ENCODE peak calls at places on chromosomes 11 and 22, in five cellular contexts. U, D, Z, Q and B are unnamed samples.

GRCh38 chr11:71490731-71491390 is 36.2 kb upstream of the KRTAP5-7 start:
- DNase-seq in D (no peak), Z (no peak), U (no peak), Q (no peak), B (no peak)

GRCh38 chr11:75432911-75433321 is at the start of gene KLHL35:
- DNase-seq in U (no peak), Z (no peak), D (no peak), Q (no peak), B (no peak)

GRCh38 chr11:108432783-108433182 is 34.5 kb downstream of the C11orf65 start:
- DNase-seq in D (peak), U (no peak), Q (no peak), Z (no peak), B (no peak)

GRCh38 chr22:42621505-42622002 is 6.9 kb upstream of the POLDIP3 start:
- DNase-seq in Z (peak), Q (no peak), U (peak), D (peak), B (peak)

GRCh38 chr22:32308191-32308590 is 49.5 kb upstream of the RFPL3 start:
- DNase-seq in Q (no peak), U (no peak), D (no peak), Z (no peak), B (no peak)

GRCh38 chr22:46138058-46138797 is 12.1 kb upstream of the PPARA start:
- DNase-seq in D (no peak), Q (no peak), U (no peak), Z (no peak), B (no peak)

GRCh38 chr11:118318112-118319030 is 13.8 kb downstream of the CD3E start:
- DNase-seq in D (no peak), Z (no peak), U (no peak), Q (no peak), B (no peak)

GRCh38 chr11:134101292-134101691 is 32.4 kb downstream of the JAM3 start:
- DNase-seq in Z (no peak), D (no peak), Q (no peak), U (no peak), B (no peak)

GRCh38 chr11:60347084-60347797 is 20.2 kb downstream of the MS4A6E start:
- DNase-seq in Q (no peak), Z (no peak), U (no peak), D (no peak), B (no peak)

GRCh38 chr11:119843760-119844330 is 114.8 kb upstream of the NECTIN1 start:
- DNase-seq in U (no peak), D (no peak), Z (peak), Q (no peak), B (no peak)

GRCh38 chr11:44179173-44179572 is 83.7 kb downstream of the EXT2 start:
- DNase-seq in U (no peak), Q (no peak), D (no peak), Z (peak), B (no peak)

GRCh38 chr11:70415176-70415575 is 16.8 kb downstream of the CTTN start:
- DNase-seq in Q (no peak), U (no peak), Z (no peak), D (no peak), B (no peak)

GRCh38 chr22:49659281-49659923 is 168.3 kb downstream of the BRD1 start:
- DNase-seq in Q (no peak), D (no peak), Z (no peak), U (no peak), B (no peak)

GRCh38 chr22:48371391-48371790 is 1456.3 kb downstream of the BRD1 start:
- DNase-seq in Z (no peak), U (no peak), Q (no peak), D (no peak), B (no peak)

GRCh38 chr22:31337178-31337577 is 9.0 kb downstream of the PATZ1 start:
- DNase-seq in D (no peak), U (no peak), Q (no peak), Z (no peak), B (no peak)

GRCh38 chr11:57446055-57446454 is 14.3 kb upstream of the RTN4RL2 start:
- DNase-seq in Z (no peak), D (no peak), Q (no peak), U (no peak), B (no peak)

GRCh38 chr11:34601085-34601444 is 19.8 kb upstream of the EHF start:
- DNase-seq in U (no peak), Z (peak), D (no peak), Q (no peak), B (no peak)

GRCh38 chr11:116510886-116511650 is 261.7 kb downstream of the BUD13 start:
- DNase-seq in U (no peak), D (no peak), Z (no peak), Q (no peak), B (no peak)

GRCh38 chr22:46064966-46065666 is 85.2 kb upstream of the PPARA start:
- DNase-seq in Z (no peak), Q (no peak), D (no peak), U (no peak), B (no peak)

GRCh38 chr11:36296925-36297604 is 977 bp downstream of the PRR5L start:
- DNase-seq in Z (no peak), U (no peak), Q (no peak), D (no peak), B (no peak)

GRCh38 chr22:26677217-26677616 is 19.8 kb downstream of the MIAT start:
- DNase-seq in U (no peak), Z (no peak), D (no peak), Q (no peak), B (no peak)

GRCh38 chr22:23789638-23790037 is 2.9 kb downstream of the SMARCB1 start:
- DNase-seq in Q (no peak), U (no peak), Z (peak), D (no peak), B (peak)

GRCh38 chr11:78941226-78941851 is 366.7 kb upstream of the NARS2 start:
- DNase-seq in U (no peak), D (no peak), Z (no peak), Q (no peak), B (no peak)

GRCh38 chr22:43412808-43413785 is 1.3 kb downstream of the MPPED1 start:
- DNase-seq in Q (no peak), D (no peak), U (no peak), Z (no peak), B (no peak)

GRCh38 chr22:49969751-49970527 is 9.4 kb downstream of the PIM3 start:
- DNase-seq in Z (peak), U (no peak), D (no peak), Q (no peak), B (no peak)

GRCh38 chr11:69114811-69115523 is 40.8 kb upstream of the SMIM38 start:
- DNase-seq in D (no peak), U (no peak), Q (no peak), Z (no peak), B (no peak)

GRCh38 chr11:2927851-2928604 is 1.2 kb downstream of the PHLDA2 start:
- DNase-seq in Z (peak), Q (no peak), U (no peak), D (peak), B (no peak)

GRCh38 chr11:70707821-70708220 is 309.5 kb downstream of the CTTN start:
- DNase-seq in D (no peak), U (no peak), Q (no peak), Z (no peak), B (no peak)

GRCh38 chr11:107791343-107792048 is 67.1 kb downstream of the SLC35F2 start:
- DNase-seq in D (no peak), Q (no peak), Z (no peak), U (no peak), B (no peak)

GRCh38 chr11:2929511-2929879 is 275 bp upstream of the PHLDA2 start:
- DNase-seq in D (peak), Q (no peak), U (peak), Z (peak), B (no peak)

GRCh38 chr11:132142554-132142953 is 772.1 kb downstream of the NTM start:
- DNase-seq in D (no peak), U (no peak), Q (no peak), Z (no peak), B (no peak)

GRCh38 chr11:79074547-79074946 is 366.3 kb downstream of the TENM4 start:
- DNase-seq in U (no peak), D (no peak), Q (no peak), Z (no peak), B (no peak)

GRCh38 chr11:130512662-130513061 is 64.2 kb downstream of the ADAMTS15 start:
- DNase-seq in D (no peak), U (no peak), Q (no peak), Z (no peak), B (no peak)

DNA sequence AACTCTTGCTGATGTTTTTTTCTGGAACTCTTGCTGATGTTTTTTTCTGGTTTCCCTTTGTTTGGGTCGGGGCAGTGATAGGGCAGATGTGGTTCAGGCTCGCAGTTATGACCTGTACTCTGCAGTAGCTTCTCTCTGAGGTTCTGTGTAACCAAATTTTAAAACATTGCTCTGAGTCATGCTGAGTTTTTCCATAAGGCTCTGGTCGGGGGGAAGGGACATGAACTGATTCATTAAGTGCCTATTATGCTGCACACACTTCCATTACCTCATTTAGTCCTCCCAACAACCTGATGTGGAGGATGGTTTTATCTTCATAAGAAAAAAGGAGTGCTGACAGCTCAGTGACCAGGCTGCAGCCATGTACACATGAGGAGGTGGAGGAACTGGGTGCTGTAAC is 18.9 kb downstream of the TNRC6B start:
- DNase-seq in D (no peak), Z (no peak), Q (peak), U (no peak), B (no peak)
- TF ChIP-seq ZBTB33 in D (no peak), Z (no peak), Q (no peak), U (no peak), B (no peak)

GRCh38 chr11:11981364-11981763 is 27.1 kb downstream of the DKK3 start:
- DNase-seq in D (no peak), U (no peak), Q (no peak), Z (no peak), B (no peak)
- TF ChIP-seq ZBTB33 in D (no peak), U (no peak), Q (no peak), Z (no peak), B (no peak)

GRCh38 chr11:19441752-19442553 is 201.2 kb upstream of the E2F8 start:
- DNase-seq in Z (peak), D (peak), U (peak), Q (peak), B (no peak)
- TF ChIP-seq ZBTB33 in Z (no peak), D (no peak), U (no peak), Q (no peak), B (no peak)

GRCh38 chr11:68038718-68039525 is at the start of gene TCIRG1:
- DNase-seq in U (peak), Q (peak), D (peak), Z (peak), B (peak)
- TF ChIP-seq ZBTB33 in U (no peak), Q (no peak), D (no peak), Z (no peak), B (no peak)

GRCh38 chr11:65663634-65664200 is 1.0 kb upstream of the RELA start:
- DNase-seq in Z (peak), U (no peak), Q (no peak), D (peak), B (no peak)

GRCh38 chr11:65662247-65662801 is 392 bp downstream of the RELA start:
- DNase-seq in Z (no peak), D (no peak), U (no peak), Q (no peak), B (no peak)

GRCh38 chr11:65660038-65660437 is 2.7 kb downstream of the RELA start:
- DNase-seq in U (no peak), Q (no peak), Z (no peak), D (no peak), B (no peak)

GRCh38 chr11:65662802-65663633 is at the start of gene RELA:
- DNase-seq in D (peak), Z (peak), U (peak), Q (no peak), B (peak)

GRCh38 chr11:65661599-65662246 is 993 bp downstream of the RELA start:
- DNase-seq in U (no peak), Q (no peak), D (no peak), Z (no peak), B (no peak)
- TF ChIP-seq ZBTB33 in U (no peak), Q (peak), D (no peak), Z (no peak), B (peak)